ENCODE peak calls at places on chromosomes 12 and 14, in ten cellular contexts. M, Y, H, J, L, X, I, D, Z and V are unnamed samples.

GRCh38 chr12:46209914-46210834 is 58.7 kb downstream of the SLC38A1 start:
- DNase-seq in M (no peak), Y (peak), H (peak), J (peak), L (peak), X (no peak), I (peak), D (no peak), Z (no peak), V (peak)

GRCh38 chr12:96687719-96688118 is 198.3 kb downstream of the CFAP54 start:
- DNase-seq in M (no peak), Y (no peak), H (no peak), J (no peak), L (no peak), X (no peak), I (no peak), D (no peak), Z (peak), V (no peak)

GRCh38 chr12:12216349-12217017 is 50.4 kb downstream of the LRP6 start:
- DNase-seq in M (no peak), Y (no peak), H (no peak), J (no peak), L (no peak), X (no peak), I (no peak), D (no peak), Z (no peak), V (no peak)

GRCh38 chr12:121107681-121108080 is 25.0 kb upstream of the P2RX7 start:
- DNase-seq in M (no peak), Y (no peak), H (no peak), J (no peak), L (no peak), X (no peak), I (no peak), D (no peak), Z (no peak), V (no peak)

GRCh38 chr12:105748806-105749600 is 389.8 kb downstream of the NUAK1 start:
- DNase-seq in M (peak), Y (peak), H (no peak), J (no peak), L (no peak), X (no peak), I (peak), D (peak), Z (peak), V (no peak)

GRCh38 chr14:90506748-90507147 is 109.9 kb downstream of the CALM1 start:
- DNase-seq in M (no peak), Y (no peak), H (no peak), J (no peak), L (no peak), X (no peak), I (no peak), D (no peak), Z (no peak), V (no peak)

GRCh38 chr12:15751741-15752140 is 37.4 kb downstream of the EPS8 start:
- DNase-seq in M (no peak), Y (no peak), H (no peak), J (no peak), L (no peak), X (no peak), I (peak), D (no peak), Z (no peak), V (no peak)

GRCh38 chr14:55272922-55273321 is 1.7 kb downstream of the FBXO34 start:
- DNase-seq in M (no peak), Y (no peak), H (no peak), J (no peak), L (no peak), X (no peak), I (no peak), D (no peak), Z (no peak), V (no peak)

GRCh38 chr12:84054811-84055210 is 857.8 kb downstream of the SLC6A15 start:
- DNase-seq in M (no peak), Y (no peak), H (no peak), J (no peak), L (no peak), X (no peak), I (no peak), D (no peak), Z (no peak), V (no peak)

GRCh38 chr12:30816742-30817465 is 62.2 kb upstream of the CAPRIN2 start:
- DNase-seq in M (no peak), Y (no peak), H (no peak), J (no peak), L (no peak), X (no peak), I (no peak), D (no peak), Z (no peak), V (no peak)

GRCh38 chr14:72503696-72504368 is 390.1 kb downstream of the DPF3 start:
- DNase-seq in M (no peak), Y (peak), H (no peak), J (no peak), L (no peak), X (no peak), I (peak), D (no peak), Z (no peak), V (no peak)

GRCh38 chr12:65098364-65098763 is 22.7 kb downstream of the WIF1 start:
- DNase-seq in M (no peak), Y (no peak), H (no peak), J (no peak), L (no peak), X (no peak), I (no peak), D (no peak), Z (no peak), V (no peak)

GRCh38 chr12:109776624-109777023 is 56.6 kb downstream of the TRPV4 start:
- DNase-seq in M (no peak), Y (no peak), H (no peak), J (peak), L (no peak), X (no peak), I (no peak), D (no peak), Z (no peak), V (no peak)

GRCh38 chr14:97412933-97413574 is 615.9 kb downstream of the VRK1 start:
- DNase-seq in M (no peak), Y (no peak), H (no peak), J (no peak), L (no peak), X (no peak), I (no peak), D (no peak), Z (no peak), V (no peak)

GRCh38 chr12:10136637-10137205 is 6.7 kb upstream of the CLEC7A start:
- DNase-seq in M (no peak), Y (no peak), H (no peak), J (no peak), L (no peak), X (no peak), I (no peak), D (no peak), Z (no peak), V (no peak)

GRCh38 chr12:116534341-116535121 is 24.6 kb upstream of the MAP1LC3B2 start:
- DNase-seq in M (no peak), Y (no peak), H (no peak), J (no peak), L (no peak), X (no peak), I (peak), D (no peak), Z (peak), V (no peak)

GRCh38 chr14:30354439-30354838 is 204.5 kb upstream of the G2E3 start:
- DNase-seq in M (no peak), Y (no peak), H (no peak), J (no peak), L (no peak), X (no peak), I (no peak), D (no peak), Z (no peak), V (no peak)

GRCh38 chr12:92123780-92124707 is 21.6 kb downstream of the BTG1 start:
- DNase-seq in M (no peak), Y (no peak), H (no peak), J (no peak), L (no peak), X (no peak), I (no peak), D (no peak), Z (no peak), V (no peak)

GRCh38 chr12:122126713-122127597 is 47.1 kb downstream of the IL31 start:
- DNase-seq in M (no peak), Y (no peak), H (no peak), J (no peak), L (no peak), X (no peak), I (peak), D (no peak), Z (no peak), V (peak)

GRCh38 chr14:61178226-61179060 is 102.7 kb downstream of the TMEM30B start:
- DNase-seq in M (no peak), Y (peak), H (no peak), J (no peak), L (no peak), X (peak), I (peak), D (peak), Z (peak), V (no peak)

GRCh38 chr14:88729159-88729558 is 63.6 kb downstream of the EML5 start:
- DNase-seq in M (no peak), Y (no peak), H (no peak), J (no peak), L (no peak), X (no peak), I (no peak), D (peak), Z (no peak), V (no peak)

GRCh38 chr12:11981174-11981733 is 89.5 kb upstream of the BCL2L14 start:
- DNase-seq in M (no peak), Y (peak), H (no peak), J (no peak), L (peak), X (no peak), I (peak), D (no peak), Z (peak), V (no peak)

GRCh38 chr12:89706551-89707348 is 1.9 kb downstream of the ATP2B1 start:
- DNase-seq in M (no peak), Y (peak), H (no peak), J (peak), L (no peak), X (peak), I (no peak), D (peak), Z (peak), V (peak)

GRCh38 chr12:122875590-122876220 is 20.2 kb downstream of the VPS37B start:
- DNase-seq in M (no peak), Y (no peak), H (no peak), J (no peak), L (no peak), X (no peak), I (no peak), D (peak), Z (no peak), V (no peak)